ENCODE peak calls at places on chromosomes 13 and 19, in five cellular contexts. One of them, this sample, is unnamed.

GRCh38 chr13:19794552-19795143 is 11.9 kb upstream of the PSPC1 start:
- DNase-seq in ACHN: no peak
- DNase-seq in CD4-positive, alpha-beta T cell: no peak
- DNase-seq in HTR-8/SVneo: no peak
- DNase-seq in iPS-NIHi11: peak
- DNase-seq in this sample: peak

GRCh38 chr19:27776020-27776419 is 1436.9 kb downstream of the UQCRFS1 start:
- DNase-seq in HTR-8/SVneo: no peak
- DNase-seq in ACHN: peak
- DNase-seq in iPS-NIHi11: no peak
- DNase-seq in CD4-positive, alpha-beta T cell: no peak
- DNase-seq in this sample: peak

GRCh38 chr13:63436288-63436687 is 2020.6 kb upstream of the PCDH20 start:
- DNase-seq in ACHN: peak
- DNase-seq in HTR-8/SVneo: no peak
- DNase-seq in CD4-positive, alpha-beta T cell: no peak
- DNase-seq in iPS-NIHi11: no peak
- DNase-seq in this sample: no peak

GRCh38 chr13:41707192-41707858 is 250.0 kb downstream of the RGCC start:
- DNase-seq in iPS-NIHi11: no peak
- DNase-seq in HTR-8/SVneo: no peak
- DNase-seq in ACHN: no peak
- DNase-seq in CD4-positive, alpha-beta T cell: no peak
- DNase-seq in this sample: no peak

GRCh38 chr13:111512707-111513106 is 192.3 kb downstream of the TEX29 start:
- DNase-seq in ACHN: no peak
- DNase-seq in iPS-NIHi11: no peak
- DNase-seq in HTR-8/SVneo: no peak
- DNase-seq in CD4-positive, alpha-beta T cell: no peak
- DNase-seq in this sample: no peak

GRCh38 chr19:47109541-47110375 is 3.8 kb downstream of the ZC3H4 start:
- DNase-seq in iPS-NIHi11: no peak
- DNase-seq in ACHN: no peak
- DNase-seq in HTR-8/SVneo: no peak
- DNase-seq in CD4-positive, alpha-beta T cell: peak
- DNase-seq in this sample: peak

GRCh38 chr19:48575931-48576622 is 24.1 kb downstream of the SULT2B1 start:
- DNase-seq in HTR-8/SVneo: no peak
- DNase-seq in iPS-NIHi11: no peak
- DNase-seq in CD4-positive, alpha-beta T cell: no peak
- DNase-seq in ACHN: no peak
- DNase-seq in this sample: no peak

GRCh38 chr19:47229674-47230121 is 1.3 kb downstream of the BBC3 start:
- DNase-seq in ACHN: no peak
- DNase-seq in CD4-positive, alpha-beta T cell: no peak
- DNase-seq in HTR-8/SVneo: no peak
- DNase-seq in iPS-NIHi11: no peak
- DNase-seq in this sample: peak

GRCh38 chr13:44617648-44618047 is 41.5 kb upstream of the TSC22D1 start:
- DNase-seq in iPS-NIHi11: no peak
- DNase-seq in ACHN: no peak
- DNase-seq in CD4-positive, alpha-beta T cell: no peak
- DNase-seq in HTR-8/SVneo: no peak
- DNase-seq in this sample: no peak

GRCh38 chr13:112826565-112826964 is 136.7 kb downstream of the ATP11A start:
- DNase-seq in CD4-positive, alpha-beta T cell: no peak
- DNase-seq in ACHN: no peak
- DNase-seq in iPS-NIHi11: no peak
- DNase-seq in HTR-8/SVneo: no peak
- DNase-seq in this sample: no peak

GRCh38 chr19:11091343-11092153 is 2.3 kb downstream of the LDLR start:
- DNase-seq in ACHN: peak
- DNase-seq in iPS-NIHi11: no peak
- DNase-seq in HTR-8/SVneo: peak
- DNase-seq in CD4-positive, alpha-beta T cell: peak
- DNase-seq in this sample: peak

GRCh38 chr13:30164141-30164540 is 143.2 kb downstream of the KATNAL1 start:
- DNase-seq in HTR-8/SVneo: no peak
- DNase-seq in ACHN: no peak
- DNase-seq in CD4-positive, alpha-beta T cell: no peak
- DNase-seq in iPS-NIHi11: no peak
- DNase-seq in this sample: no peak

GRCh38 chr19:43532571-43532961 is 422 bp upstream of the ZNF575 start:
- DNase-seq in CD4-positive, alpha-beta T cell: no peak
- DNase-seq in iPS-NIHi11: no peak
- DNase-seq in HTR-8/SVneo: no peak
- DNase-seq in ACHN: peak
- DNase-seq in this sample: no peak

This sample was measured in NB4.